ENCODE peak calls at places on chromosome 6, in six cellular contexts. One of them, this sample, is unnamed.

GRCh38 chr6:118630067-118630466 is 21.3 kb downstream of the CEP85L start:
- DNase-seq in GM12878: no peak
- DNase-seq in ascending aorta: no peak
- DNase-seq in fibroblast of lung: no peak
- DNase-seq in H1: no peak
- DNase-seq in body of pancreas: no peak
- DNase-seq in this sample: no peak

GRCh38 chr6:148379966-148380653 is 37.5 kb downstream of the SASH1 start:
- DNase-seq in body of pancreas: no peak
- DNase-seq in fibroblast of lung: no peak
- DNase-seq in GM12878: no peak
- DNase-seq in H1: no peak
- DNase-seq in ascending aorta: no peak
- DNase-seq in this sample: no peak

GRCh38 chr6:139008117-139008516 is 20.1 kb upstream of the REPS1 start:
- DNase-seq in H1: no peak
- DNase-seq in fibroblast of lung: no peak
- DNase-seq in ascending aorta: no peak
- DNase-seq in body of pancreas: no peak
- DNase-seq in GM12878: no peak
- DNase-seq in this sample: no peak

GRCh38 chr6:168032383-168032760 is 34.9 kb downstream of the KIF25 start:
- DNase-seq in H1: no peak
- DNase-seq in fibroblast of lung: peak; percentile 58
- DNase-seq in body of pancreas: no peak
- DNase-seq in GM12878: no peak
- DNase-seq in ascending aorta: no peak
- DNase-seq in this sample: no peak

GRCh38 chr6:45791181-45791580 is 224.5 kb downstream of the CLIC5 start:
- DNase-seq in body of pancreas: no peak
- DNase-seq in fibroblast of lung: peak; percentile 19
- DNase-seq in GM12878: no peak
- DNase-seq in H1: no peak
- DNase-seq in ascending aorta: no peak
- DNase-seq in this sample: no peak

GRCh38 chr6:72418495-72418894 is 203.4 kb upstream of the KCNQ5 start:
- DNase-seq in body of pancreas: no peak
- DNase-seq in GM12878: no peak
- DNase-seq in ascending aorta: no peak
- DNase-seq in fibroblast of lung: peak; percentile 21
- DNase-seq in H1: no peak
- DNase-seq in this sample: no peak

GRCh38 chr6:72748759-72749158 is 126.9 kb downstream of the KCNQ5 start:
- DNase-seq in ascending aorta: no peak
- DNase-seq in body of pancreas: no peak
- DNase-seq in GM12878: no peak
- DNase-seq in H1: no peak
- DNase-seq in fibroblast of lung: peak; percentile 77
- DNase-seq in this sample: no peak

GRCh38 chr6:147709396-147710272 is 201.1 kb downstream of the SAMD5 start:
- DNase-seq in fibroblast of lung: no peak
- DNase-seq in body of pancreas: no peak
- DNase-seq in H1: no peak
- DNase-seq in GM12878: no peak
- DNase-seq in ascending aorta: no peak
- DNase-seq in this sample: no peak

GRCh38 chr6:52176550-52176949 is 9.6 kb upstream of the IL17A start:
- DNase-seq in body of pancreas: no peak
- DNase-seq in H1: no peak
- DNase-seq in ascending aorta: no peak
- DNase-seq in GM12878: no peak
- DNase-seq in fibroblast of lung: no peak
- DNase-seq in this sample: no peak

GRCh38 chr6:82362868-82363267 is 749 bp upstream of the TPBG start:
- DNase-seq in GM12878: no peak
- DNase-seq in ascending aorta: no peak
- DNase-seq in fibroblast of lung: peak; percentile 85
- DNase-seq in H1: no peak
- DNase-seq in body of pancreas: no peak
- DNase-seq in this sample: no peak

GRCh38 chr6:133553652-133554051 is 312.5 kb downstream of the EYA4 start:
- DNase-seq in H1: no peak
- DNase-seq in body of pancreas: peak; percentile 61
- DNase-seq in fibroblast of lung: peak; percentile 85
- DNase-seq in ascending aorta: no peak
- DNase-seq in GM12878: no peak
- DNase-seq in this sample: no peak

GRCh38 chr6:98203170-98203806 is 631.1 kb upstream of the POU3F2 start:
- DNase-seq in fibroblast of lung: no peak
- DNase-seq in H1: no peak
- DNase-seq in body of pancreas: no peak
- DNase-seq in ascending aorta: no peak
- DNase-seq in GM12878: no peak
- DNase-seq in this sample: no peak

GRCh38 chr6:117677553-117678131 is 2.4 kb downstream of the NUS1 start:
- DNase-seq in GM12878: no peak
- DNase-seq in body of pancreas: no peak
- DNase-seq in fibroblast of lung: peak; percentile 58
- DNase-seq in ascending aorta: no peak
- DNase-seq in H1: no peak
- DNase-seq in this sample: no peak

GRCh38 chr6:81683928-81684327 is 68.6 kb downstream of the TENT5A start:
- DNase-seq in fibroblast of lung: peak; percentile 42
- DNase-seq in GM12878: no peak
- DNase-seq in ascending aorta: no peak
- DNase-seq in body of pancreas: no peak
- DNase-seq in H1: no peak
- DNase-seq in this sample: no peak

GRCh38 chr6:75081920-75082319 is 123.9 kb downstream of the COL12A1 start:
- DNase-seq in H1: no peak
- DNase-seq in GM12878: no peak
- DNase-seq in ascending aorta: no peak
- DNase-seq in fibroblast of lung: peak; percentile 66
- DNase-seq in body of pancreas: no peak
- DNase-seq in this sample: no peak

GRCh38 chr6:81031429-81031828 is 721.1 kb downstream of the TENT5A start:
- DNase-seq in H1: no peak
- DNase-seq in GM12878: no peak
- DNase-seq in ascending aorta: no peak
- DNase-seq in body of pancreas: no peak
- DNase-seq in fibroblast of lung: no peak
- DNase-seq in this sample: no peak

GRCh38 chr6:130105996-130106704 is 87.8 kb downstream of the L3MBTL3 start:
- DNase-seq in H1: no peak
- DNase-seq in GM12878: no peak
- DNase-seq in body of pancreas: no peak
- DNase-seq in fibroblast of lung: no peak
- DNase-seq in ascending aorta: no peak
- DNase-seq in this sample: no peak

GRCh38 chr6:43741829-43742228 is 28.2 kb upstream of the VEGFA start:
- DNase-seq in ascending aorta: no peak
- DNase-seq in H1: no peak
- DNase-seq in body of pancreas: no peak
- DNase-seq in fibroblast of lung: no peak
- DNase-seq in GM12878: no peak
- DNase-seq in this sample: no peak

GRCh38 chr6:62980724-62981123 is 230.5 kb upstream of the FKBP1C start:
- DNase-seq in GM12878: no peak
- DNase-seq in ascending aorta: no peak
- DNase-seq in H1: no peak
- DNase-seq in fibroblast of lung: no peak
- DNase-seq in body of pancreas: peak; percentile 37
- DNase-seq in this sample: no peak

GRCh38 chr6:130296854-130297253 is 69.0 kb upstream of the TMEM200A start:
- DNase-seq in fibroblast of lung: no peak
- DNase-seq in GM12878: no peak
- DNase-seq in ascending aorta: no peak
- DNase-seq in H1: no peak
- DNase-seq in body of pancreas: no peak
- DNase-seq in this sample: no peak

GRCh38 chr6:92589970-92590369 is 829.4 kb downstream of the EPHA7 start:
- DNase-seq in fibroblast of lung: peak; percentile 34
- DNase-seq in H1: no peak
- DNase-seq in body of pancreas: no peak
- DNase-seq in GM12878: no peak
- DNase-seq in ascending aorta: no peak
- DNase-seq in this sample: no peak

GRCh38 chr6:35392111-35392702 is 49.8 kb downstream of the PPARD start:
- DNase-seq in fibroblast of lung: no peak
- DNase-seq in H1: no peak
- DNase-seq in ascending aorta: no peak
- DNase-seq in body of pancreas: peak; percentile 79
- DNase-seq in GM12878: no peak
- DNase-seq in this sample: no peak

GRCh38 chr6:110421749-110422443 is 6.5 kb upstream of the DDO start:
- DNase-seq in ascending aorta: no peak
- DNase-seq in body of pancreas: no peak
- DNase-seq in GM12878: no peak
- DNase-seq in fibroblast of lung: no peak
- DNase-seq in H1: no peak
- DNase-seq in this sample: no peak

GRCh38 chr6:10769419-10769818 is 21.8 kb downstream of the TMEM14B start:
- DNase-seq in ascending aorta: no peak
- DNase-seq in GM12878: no peak
- DNase-seq in body of pancreas: no peak
- DNase-seq in H1: no peak
- DNase-seq in fibroblast of lung: no peak
- DNase-seq in this sample: no peak

GRCh38 chr6:30824698-30825097 is 59.6 kb upstream of the DDR1 start:
- DNase-seq in fibroblast of lung: no peak
- DNase-seq in body of pancreas: no peak
- DNase-seq in GM12878: no peak
- DNase-seq in ascending aorta: no peak
- DNase-seq in H1: no peak
- DNase-seq in this sample: no peak

GRCh38 chr6:30829639-30830250 is 54.6 kb upstream of the DDR1 start:
- DNase-seq in H1: no peak
- DNase-seq in body of pancreas: no peak
- DNase-seq in GM12878: no peak
- DNase-seq in ascending aorta: no peak
- DNase-seq in fibroblast of lung: no peak
- DNase-seq in this sample: no peak

GRCh38 chr6:30829016-30829415 is 55.3 kb upstream of the DDR1 start:
- DNase-seq in GM12878: no peak
- DNase-seq in fibroblast of lung: no peak
- DNase-seq in H1: no peak
- DNase-seq in ascending aorta: no peak
- DNase-seq in body of pancreas: no peak
- DNase-seq in this sample: no peak

GRCh38 chr6:30828027-30828962 is 56.0 kb upstream of the DDR1 start:
- DNase-seq in fibroblast of lung: peak; percentile 92
- DNase-seq in GM12878: no peak
- DNase-seq in H1: no peak
- DNase-seq in ascending aorta: peak; percentile 94
- DNase-seq in body of pancreas: peak; percentile 92
- DNase-seq in this sample: no peak

GRCh38 chr6:30826961-30827342 is 57.4 kb upstream of the DDR1 start:
- DNase-seq in H1: no peak
- DNase-seq in body of pancreas: no peak
- DNase-seq in fibroblast of lung: no peak
- DNase-seq in GM12878: no peak
- DNase-seq in ascending aorta: no peak
- DNase-seq in this sample: no peak
- H3K4me1 ChIP-seq in H1: peaks cover 4% of the 10 kb centered on the region
- H3K4me1 ChIP-seq in body of pancreas: peaks cover 23% of the 10 kb centered on the region
- H3K4me1 ChIP-seq in fibroblast of lung: peaks cover 13% of the 10 kb centered on the region
- H3K4me1 ChIP-seq in GM12878: peaks cover 24% of the 10 kb centered on the region
- H3K4me1 ChIP-seq in ascending aorta: peaks cover 20% of the 10 kb centered on the region
- H3K4me1 ChIP-seq in this sample: peaks cover 36% of the 10 kb centered on the region

DNA sequence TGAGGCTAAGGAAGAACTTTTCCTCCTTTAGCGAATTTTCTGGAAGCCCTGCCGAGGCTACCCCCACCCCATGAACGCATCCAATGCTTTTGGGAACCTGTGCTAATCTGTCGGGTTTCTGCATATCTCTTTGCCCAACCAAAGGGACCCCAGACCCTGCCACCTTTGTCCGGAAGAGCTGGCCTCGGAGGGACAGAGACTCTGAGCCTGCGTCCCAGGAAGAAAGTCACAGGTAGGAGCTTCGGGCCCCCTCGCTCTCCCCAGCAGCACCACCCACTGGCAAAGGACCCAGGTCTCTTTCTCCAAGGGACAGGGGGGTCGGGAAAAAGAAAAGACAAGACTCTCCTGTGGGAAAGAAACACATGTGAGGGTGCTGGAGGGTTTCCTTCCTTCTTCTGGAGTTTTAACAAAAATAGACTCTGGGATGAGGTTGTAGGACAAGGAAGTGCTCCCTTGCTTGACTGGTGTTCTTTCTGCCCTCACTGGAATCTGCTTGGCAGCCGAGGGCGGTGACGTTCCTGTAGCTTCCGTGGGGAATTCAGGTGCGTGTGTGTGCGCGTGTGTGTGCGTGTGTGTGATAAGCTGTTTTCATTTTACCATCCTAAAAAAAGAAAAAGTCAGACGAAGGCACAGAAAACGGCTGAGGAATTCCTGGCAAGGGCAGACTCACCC is 16.3 kb upstream of the FOXC1 start:
- DNase-seq in fibroblast of lung: no peak
- DNase-seq in body of pancreas: peak; percentile 13
- DNase-seq in H1: no peak
- DNase-seq in GM12878: no peak
- DNase-seq in ascending aorta: peak; percentile 39
- DNase-seq in this sample: no peak
- H3K4me3 ChIP-seq in fibroblast of lung: no peak overlapping the region
- H3K4me3 ChIP-seq in body of pancreas: no peak overlapping the region
- H3K4me3 ChIP-seq in H1: no peak overlapping the region
- H3K4me3 ChIP-seq in GM12878: no peak overlapping the region
- H3K4me3 ChIP-seq in ascending aorta: no peak overlapping the region
- H3K4me3 ChIP-seq in this sample: peak overlapping the region; percentile 40

GRCh38 chr6:7254980-7255825 is 57.8 kb downstream of the SSR1 start:
- DNase-seq in H1: no peak
- DNase-seq in GM12878: no peak
- DNase-seq in fibroblast of lung: no peak
- DNase-seq in ascending aorta: no peak
- DNase-seq in body of pancreas: no peak
- DNase-seq in this sample: no peak

GRCh38 chr6:7258231-7258763 is 54.7 kb downstream of the SSR1 start:
- DNase-seq in ascending aorta: no peak
- DNase-seq in H1: no peak
- DNase-seq in fibroblast of lung: no peak
- DNase-seq in body of pancreas: no peak
- DNase-seq in GM12878: no peak
- DNase-seq in this sample: no peak

GRCh38 chr6:7256785-7257184 is 56.2 kb downstream of the SSR1 start:
- DNase-seq in body of pancreas: no peak
- DNase-seq in ascending aorta: no peak
- DNase-seq in H1: no peak
- DNase-seq in GM12878: no peak
- DNase-seq in fibroblast of lung: no peak
- DNase-seq in this sample: no peak

GRCh38 chr6:7255918-7256317 is 57.1 kb downstream of the SSR1 start:
- DNase-seq in ascending aorta: no peak
- DNase-seq in H1: no peak
- DNase-seq in GM12878: no peak
- DNase-seq in body of pancreas: no peak
- DNase-seq in fibroblast of lung: no peak
- DNase-seq in this sample: no peak

GRCh38 chr6:7257521-7258230 is 55.3 kb downstream of the SSR1 start:
- DNase-seq in fibroblast of lung: no peak
- DNase-seq in H1: no peak
- DNase-seq in ascending aorta: no peak
- DNase-seq in body of pancreas: no peak
- DNase-seq in GM12878: no peak
- DNase-seq in this sample: no peak
- H3K4me1 ChIP-seq in fibroblast of lung: peaks cover 4% of the 10 kb centered on the region
- H3K4me1 ChIP-seq in H1: peaks cover 15% of the 10 kb centered on the region
- H3K4me1 ChIP-seq in ascending aorta: peaks cover 7% of the 10 kb centered on the region
- H3K4me1 ChIP-seq in body of pancreas: peaks cover 18% of the 10 kb centered on the region
- H3K4me1 ChIP-seq in GM12878: peaks cover 9% of the 10 kb centered on the region
- H3K4me1 ChIP-seq in this sample: peaks cover 14% of the 10 kb centered on the region

GRCh38 chr6:159043236-159043635 is 1.6 kb downstream of the TAGAP start:
- DNase-seq in ascending aorta: no peak
- DNase-seq in H1: no peak
- DNase-seq in body of pancreas: no peak
- DNase-seq in GM12878: no peak
- DNase-seq in fibroblast of lung: no peak
- DNase-seq in this sample: no peak
- H3K4me3 ChIP-seq in ascending aorta: no peak overlapping the region
- H3K4me3 ChIP-seq in H1: no peak overlapping the region
- H3K4me3 ChIP-seq in body of pancreas: no peak overlapping the region
- H3K4me3 ChIP-seq in GM12878: peak overlapping the region; percentile 60
- H3K4me3 ChIP-seq in fibroblast of lung: no peak overlapping the region
- H3K4me3 ChIP-seq in this sample: no peak overlapping the region

This sample was measured in esophagus squamous epithelium.